ENCODE peak calls at places on chromosomes 6 and 20, in ten cellular contexts. B, H, S, D, I, M, W, G, F and X are unnamed samples.

GRCh38 chr20:62381202-62381797 is 5.6 kb upstream of the RPS21 start:
- DNase-seq in B (no peak), S (no peak), M (no peak), W (no peak), F (no peak), D (no peak), H (no peak), G (no peak), I (no peak), X (no peak)

GRCh38 chr20:61737346-61737745 is 328.3 kb downstream of the TAF4 start:
- DNase-seq in S (no peak), M (no peak), G (no peak), W (no peak), I (no peak), B (no peak), D (no peak), H (no peak), F (no peak), X (no peak)

GRCh38 chr6:40074292-40075050 is 140.2 kb upstream of the MOCS1 start:
- DNase-seq in I (no peak), D (no peak), W (no peak), M (no peak), F (no peak), H (no peak), S (no peak), G (no peak), B (no peak), X (no peak)

GRCh38 chr20:57590485-57591288 is 29.5 kb downstream of the ZBP1 start:
- DNase-seq in B (no peak), S (no peak), G (no peak), H (no peak), I (no peak), M (no peak), W (no peak), F (no peak), D (no peak), X (no peak)

GRCh38 chr6:53651764-53652401 is 13.7 kb downstream of the KLHL31 start:
- DNase-seq in B (peak; percentile 69), W (peak; percentile 80), I (peak; percentile 76), H (no peak), F (no peak), M (peak; percentile 73), G (peak; percentile 35), D (peak; percentile 93), S (peak; percentile 59), X (peak; percentile 25)

GRCh38 chr6:42099340-42100028 is 42.9 kb downstream of the C6orf132 start:
- DNase-seq in G (no peak), I (no peak), W (no peak), H (no peak), D (no peak), M (no peak), F (no peak), S (peak; percentile 73), B (peak; percentile 69), X (no peak)

GRCh38 chr20:23152902-23153301 is 66.8 kb upstream of the CD93 start:
- DNase-seq in W (no peak), G (no peak), I (no peak), F (no peak), M (no peak), D (no peak), B (no peak), H (no peak), S (no peak), X (no peak)

GRCh38 chr6:167987811-167988495 is 9.5 kb upstream of the KIF25 start:
- DNase-seq in G (no peak), H (no peak), S (peak; percentile 11), W (no peak), I (no peak), F (no peak), M (no peak), B (peak; percentile 55), D (no peak), X (no peak)

GRCh38 chr6:38982470-38982869 is 66.1 kb upstream of the GLP1R start:
- DNase-seq in W (no peak), M (no peak), I (no peak), H (no peak), D (no peak), G (no peak), B (no peak), S (no peak), F (no peak), X (no peak)

GRCh38 chr6:77177470-77177869 is 285.8 kb downstream of the HTR1B start:
- DNase-seq in G (no peak), D (no peak), H (no peak), F (no peak), M (no peak), W (no peak), B (no peak), I (no peak), S (no peak), X (no peak)

GRCh38 chr6:25614052-25614451 is 38.0 kb upstream of the SCGN start:
- DNase-seq in W (no peak), B (no peak), M (no peak), H (no peak), D (no peak), F (no peak), G (no peak), S (no peak), I (no peak), X (no peak)

GRCh38 chr6:56555438-56555872 is 87.2 kb downstream of the DST start:
- DNase-seq in I (no peak), B (no peak), F (no peak), H (no peak), W (no peak), M (no peak), D (peak; percentile 54), S (no peak), G (no peak), X (no peak)

GRCh38 chr20:20568604-20569205 is 143.7 kb downstream of the RALGAPA2 start:
- DNase-seq in D (peak; percentile 39), F (no peak), S (no peak), M (peak; percentile 33), B (peak; percentile 65), H (peak; percentile 54), G (no peak), I (peak; percentile 5), W (peak; percentile 7), X (peak; percentile 76)

GRCh38 chr6:150720774-150721233 is 121.1 kb downstream of the PLEKHG1 start:
- DNase-seq in H (no peak), F (no peak), D (no peak), M (no peak), S (no peak), W (no peak), B (no peak), G (no peak), I (no peak), X (no peak)

GRCh38 chr6:30942338-30943060 is 1.7 kb downstream of the MUCL3 start:
- DNase-seq in W (no peak), M (peak; percentile 23), S (peak; percentile 50), H (no peak), I (no peak), B (peak; percentile 95), G (no peak), F (peak; percentile 35), D (no peak), X (no peak)

GRCh38 chr6:148392611-148393160 is 50.0 kb downstream of the SASH1 start:
- DNase-seq in S (no peak), W (no peak), B (peak; percentile 27), G (no peak), M (no peak), H (no peak), I (no peak), F (no peak), D (no peak), X (no peak)

GRCh38 chr20:54340667-54341081 is 132.8 kb downstream of the PFDN4 start:
- DNase-seq in M (no peak), B (peak; percentile 54), H (no peak), D (no peak), W (no peak), I (no peak), G (no peak), F (peak; percentile 25), S (no peak), X (no peak)

GRCh38 chr6:116876635-116877611 is at the start of gene RFX6:
- DNase-seq in D (no peak), G (no peak), I (no peak), S (no peak), W (no peak), F (no peak), B (peak; percentile 15), M (no peak), H (no peak), X (no peak)

GRCh38 chr20:53658973-53659372 is 65.3 kb upstream of the ZNF217 start:
- DNase-seq in B (no peak), M (no peak), S (no peak), D (no peak), I (no peak), F (no peak), H (no peak), W (no peak), G (no peak), X (no peak)